ENCODE peak calls at places on chromosomes 6 and 20, in nine cellular contexts. U, Q, X, A, Y, K, M, L and V are unnamed samples.
A peak's percentile ranks its signal among the peaks of the same experiment; 100 is the strongest.

GRCh38 chr6:112198582-112198981 is 55.8 kb downstream of the LAMA4 start:
- DNase-seq in U (no peak), Q (no peak), X (no peak), A (no peak), Y (no peak), K (no peak), M (no peak), L (no peak), V (no peak)

GRCh38 chr6:38673397-38674165 is 29.4 kb downstream of the GLO1 start:
- DNase-seq in U (no peak), Q (no peak), X (no peak), A (peak; percentile 23), Y (no peak), K (no peak), M (no peak), L (peak; percentile 27), V (no peak)

GRCh38 chr6:36751091-36751490 is 53.5 kb downstream of the RAB44 start:
- DNase-seq in U (no peak), Q (no peak), X (no peak), A (no peak), Y (no peak), K (no peak), M (no peak), L (no peak), V (no peak)

GRCh38 chr6:168015492-168016175 is 18.2 kb downstream of the KIF25 start:
- DNase-seq in U (no peak), Q (no peak), X (no peak), A (no peak), Y (no peak), K (no peak), M (no peak), L (no peak), V (no peak)

GRCh38 chr6:117938324-117938995 is 31.4 kb downstream of the SLC35F1 start:
- DNase-seq in U (no peak), Q (no peak), X (no peak), A (no peak), Y (no peak), K (no peak), M (no peak), L (no peak), V (peak; percentile 16)

GRCh38 chr20:11094196-11094595 is 420.4 kb upstream of the JAG1 start:
- DNase-seq in U (no peak), Q (no peak), X (no peak), A (no peak), Y (no peak), K (no peak), M (no peak), L (no peak), V (no peak)

GRCh38 chr20:1014471-1014870 is 12.4 kb upstream of the RSPO4 start:
- DNase-seq in U (no peak), Q (no peak), X (no peak), A (no peak), Y (no peak), K (no peak), M (no peak), L (no peak), V (no peak)

GRCh38 chr6:82525775-82526515 is 162.3 kb downstream of the TPBG start:
- DNase-seq in U (no peak), Q (no peak), X (no peak), A (no peak), Y (no peak), K (no peak), M (no peak), L (no peak), V (peak; percentile 70)

GRCh38 chr20:11278461-11278860 is 604.7 kb upstream of the JAG1 start:
- DNase-seq in U (no peak), Q (no peak), X (no peak), A (no peak), Y (no peak), K (no peak), M (no peak), L (no peak), V (no peak)

GRCh38 chr6:168012431-168013249 is 15.2 kb downstream of the KIF25 start:
- DNase-seq in U (no peak), Q (no peak), X (no peak), A (no peak), Y (no peak), K (no peak), M (no peak), L (no peak), V (no peak)

GRCh38 chr6:42239333-42239732 is 21.7 kb upstream of the MRPS10 start:
- DNase-seq in U (no peak), Q (no peak), X (no peak), A (no peak), Y (no peak), K (no peak), M (no peak), L (no peak), V (peak; percentile 79)

GRCh38 chr20:4519530-4519929 is 202.2 kb upstream of the PRND start:
- DNase-seq in U (no peak), Q (no peak), X (peak; percentile 42), A (no peak), Y (no peak), K (peak; percentile 42), M (no peak), L (peak; percentile 13), V (no peak)

GRCh38 chr6:47992805-47993204 is 118.2 kb downstream of the PTCHD4 start:
- DNase-seq in U (no peak), Q (no peak), X (no peak), A (no peak), Y (no peak), K (no peak), M (no peak), L (no peak), V (no peak)

GRCh38 chr6:138592698-138593097 is 93.4 kb upstream of the NHSL1 start:
- DNase-seq in U (no peak), Q (no peak), X (peak; percentile 27), A (peak; percentile 55), Y (no peak), K (no peak), M (no peak), L (no peak), V (no peak)

GRCh38 chr6:127366281-127367022 is 23.0 kb upstream of the ECHDC1 start:
- DNase-seq in U (no peak), Q (peak; percentile 93), X (no peak), A (no peak), Y (no peak), K (no peak), M (no peak), L (no peak), V (no peak)

GRCh38 chr20:38152175-38153010 is 12.7 kb downstream of the TGM2 start:
- DNase-seq in U (peak; percentile 67), Q (no peak), X (peak; percentile 87), A (peak; percentile 25), Y (no peak), K (peak; percentile 85), M (peak; percentile 41), L (peak; percentile 39), V (peak; percentile 16)

GRCh38 chr20:63968928-63969760 is 586 bp downstream of the ZNF512B start:
- DNase-seq in U (peak; percentile 52), Q (peak; percentile 38), X (peak; percentile 71), A (no peak), Y (no peak), K (peak; percentile 55), M (no peak), L (no peak), V (no peak)

GRCh38 chr6:42714098-42714761 is 8.2 kb downstream of the PRPH2 start:
- DNase-seq in U (no peak), Q (no peak), X (no peak), A (no peak), Y (no peak), K (no peak), M (no peak), L (no peak), V (no peak)